ENCODE peak calls at places on chromosomes 2 and 18, in seven cellular contexts. L is NCI-H510A treated with DMSO at 0.1 percent for 48 hours; H is kidney epithelial cell; Y is activated CD4-positive, alpha-beta T cell treated with anti-CD3 and anti-CD28 coated beads, Interleukin-2, amount 50 U/mL, for 48 hours; C is epithelial cell of esophagus; J is NCI-H1694 treated with DMSO at 0.1 percent for 48 hours; F is heart right ventricle. A is an unnamed sample.

GRCh38 chr2:46855805-46856204 is 59.8 kb downstream of the MCFD2 start:
- DNase-seq in J (no peak), F (no peak), H (no peak), C (peak), Y (no peak), L (no peak), A (no peak)

GRCh38 chr18:77572537-77572936 is 322.9 kb downstream of the GALR1 start:
- DNase-seq in H (no peak), C (no peak), F (no peak), L (no peak), Y (no peak), J (no peak), A (no peak)

GRCh38 chr2:15953891-15954680 is 13.7 kb downstream of the MYCN start:
- DNase-seq in C (no peak), J (no peak), Y (no peak), H (no peak), L (no peak), F (no peak), A (no peak)

GRCh38 chr2:7956126-7956689 is 725.6 kb upstream of the ID2 start:
- DNase-seq in J (no peak), Y (no peak), C (no peak), L (peak), F (no peak), H (no peak), A (no peak)

GRCh38 chr2:106956879-106957278 is 70.9 kb upstream of the ST6GAL2 start:
- DNase-seq in J (no peak), C (no peak), H (peak), Y (no peak), F (peak), L (no peak), A (no peak)

GRCh38 chr2:108982259-108982679 is 6.8 kb downstream of the EDAR start:
- DNase-seq in F (no peak), C (no peak), L (no peak), J (no peak), Y (no peak), H (no peak), A (no peak)

GRCh38 chr2:100292022-100292580 is 30.2 kb downstream of the LONRF2 start:
- DNase-seq in Y (peak), H (peak), F (no peak), C (peak), L (peak), J (no peak), A (no peak)

GRCh38 chr18:70022636-70023035 is 75.0 kb upstream of the CD226 start:
- DNase-seq in L (no peak), H (no peak), F (no peak), Y (no peak), C (no peak), J (no peak), A (no peak)

GRCh38 chr2:26477911-26478253 is at the start of gene OTOF:
- DNase-seq in F (peak), L (no peak), Y (no peak), C (peak), J (peak), H (no peak), A (peak)

GRCh38 chr2:3270095-3270478 is 107.5 kb downstream of the EIPR1 start:
- DNase-seq in C (no peak), Y (no peak), J (no peak), H (no peak), L (no peak), F (no peak), A (no peak)

GRCh38 chr2:150806336-150806735 is 318.9 kb upstream of the RND3 start:
- DNase-seq in L (no peak), Y (no peak), H (peak), F (no peak), C (no peak), J (no peak), A (no peak)

GRCh38 chr2:120886967-120887672 is 151.5 kb downstream of the GLI2 start:
- DNase-seq in L (peak), C (no peak), J (no peak), H (no peak), Y (no peak), F (no peak), A (no peak)

GRCh38 chr2:134917958-134918517 is 584 bp upstream of the CCNT2 start:
- DNase-seq in C (peak), Y (peak), J (no peak), H (peak), L (peak), F (no peak), A (no peak)

GRCh38 chr2:107584577-107584976 is 242.1 kb upstream of the RGPD4 start:
- DNase-seq in L (no peak), C (peak), H (no peak), F (no peak), J (no peak), Y (no peak), A (no peak)

A was measured in tibial artery.